ENCODE peak calls at places on chromosomes 16 and 17, in seven cellular contexts. C is hypothalamus; F is HS-5; K is central memory CD4-positive, alpha-beta T cell; M is mesenteric fat pad; J is effector memory CD8-positive, alpha-beta T cell; N is nucleus accumbens. T is an unnamed sample.

GRCh38 chr16:73179671-73180370 is 131.9 kb upstream of the ZFHX3 start:
- DNase-seq in C (no peak), F (no peak), K (no peak), M (no peak), J (no peak), N (no peak), T (no peak)

GRCh38 chr16:65572156-65572555 is 450.3 kb upstream of the CDH11 start:
- DNase-seq in C (no peak), F (peak), K (no peak), M (no peak), J (no peak), N (no peak), T (no peak)

GRCh38 chr17:28033972-28034714 is 8.3 kb upstream of the NLK start:
- DNase-seq in C (no peak), F (peak), K (no peak), M (no peak), J (no peak), N (no peak), T (peak)

GRCh38 chr16:20906225-20906870 is 5.8 kb downstream of the LYRM1 start:
- DNase-seq in C (no peak), F (peak), K (no peak), M (no peak), J (no peak), N (no peak), T (no peak)

GRCh38 chr17:74499992-74500391 is 31.3 kb downstream of the CD300LB start:
- DNase-seq in C (no peak), F (no peak), K (no peak), M (no peak), J (no peak), N (no peak), T (no peak)

GRCh38 chr17:61833536-61834203 is 29.7 kb downstream of the BRIP1 start:
- DNase-seq in C (no peak), F (peak), K (no peak), M (no peak), J (no peak), N (no peak), T (no peak)

GRCh38 chr16:72241930-72242329 is 70.0 kb upstream of the PMFBP1 start:
- DNase-seq in C (no peak), F (peak), K (no peak), M (no peak), J (no peak), N (no peak), T (peak)

GRCh38 chr17:4607773-4608187 is 23.5 kb downstream of the SMTNL2 start:
- DNase-seq in C (no peak), F (no peak), K (no peak), M (no peak), J (no peak), N (no peak), T (no peak)

GRCh38 chr16:70529051-70529777 is 5.6 kb downstream of the SF3B3 start:
- DNase-seq in C (no peak), F (peak), K (peak), M (no peak), J (peak), N (no peak), T (no peak)

GRCh38 chr16:67448580-67448979 is 17.7 kb downstream of the HSD11B2 start:
- DNase-seq in C (no peak), F (no peak), K (no peak), M (no peak), J (no peak), N (no peak), T (no peak)

GRCh38 chr16:49468611-49469322 is 95.2 kb downstream of the C16orf78 start:
- DNase-seq in C (no peak), F (no peak), K (no peak), M (peak), J (no peak), N (no peak), T (no peak)

GRCh38 chr17:56681561-56682266 is 88.2 kb downstream of the NOG start:
- DNase-seq in C (no peak), F (peak), K (no peak), M (no peak), J (peak), N (no peak), T (no peak)

GRCh38 chr16:89922884-89923639 is at the start of gene TUBB3:
- DNase-seq in C (no peak), F (no peak), K (no peak), M (no peak), J (no peak), N (peak), T (peak)

GRCh38 chr17:45228121-45228941 is 6.6 kb downstream of the FMNL1 start:
- DNase-seq in C (no peak), F (no peak), K (no peak), M (no peak), J (no peak), N (no peak), T (peak)

GRCh38 chr16:11229906-11230305 is 26.1 kb downstream of the SOCS1 start:
- DNase-seq in C (no peak), F (no peak), K (no peak), M (no peak), J (no peak), N (no peak), T (no peak)

GRCh38 chr16:84443166-84443802 is 61.2 kb downstream of the MEAK7 start:
- DNase-seq in C (no peak), F (no peak), K (no peak), M (no peak), J (no peak), N (no peak), T (no peak)

GRCh38 chr17:32385971-32386370 is 36.0 kb downstream of the ZNF207 start:
- DNase-seq in C (no peak), F (no peak), K (no peak), M (no peak), J (no peak), N (no peak), T (no peak)

GRCh38 chr17:40345161-40346034 is 19.1 kb downstream of the GJD3 start:
- DNase-seq in C (no peak), F (no peak), K (peak), M (no peak), J (peak), N (no peak), T (no peak)

GRCh38 chr16:89037261-89038152 is 56.1 kb upstream of the ACSF3 start:
- DNase-seq in C (no peak), F (no peak), K (no peak), M (no peak), J (no peak), N (no peak), T (no peak)

T was measured in posterior cingulate gyrus.